ENCODE peak calls at places on chromosomes 7 and 10, in six cellular contexts. V, A, S, B, T and X are unnamed samples.

GRCh38 chr10:110861930-110862677 is 9.6 kb upstream of the PDCD4 start:
- DNase-seq in V (peak), A (no peak), S (no peak), B (no peak), T (no peak), X (no peak)

GRCh38 chr10:98150544-98150943 is 16.1 kb downstream of the R3HCC1L start:
- DNase-seq in V (peak), A (no peak), S (no peak), B (no peak), T (no peak), X (peak)

GRCh38 chr7:139669106-139670061 is 108.4 kb downstream of the HIPK2 start:
- DNase-seq in V (peak), A (no peak), S (no peak), B (no peak), T (no peak), X (no peak)

GRCh38 chr10:31602541-31603244 is 283.7 kb downstream of the ZEB1 start:
- DNase-seq in V (peak), A (peak), S (peak), B (peak), T (no peak), X (peak)

GRCh38 chr7:157312941-157313340 is 23.9 kb upstream of the DNAJB6 start:
- DNase-seq in V (no peak), A (no peak), S (no peak), B (no peak), T (no peak), X (no peak)

GRCh38 chr7:158973440-158973839 is 117.1 kb downstream of the DYNC2I1 start:
- DNase-seq in V (peak), A (peak), S (peak), B (no peak), T (peak), X (no peak)

GRCh38 chr10:95290446-95290800 is 380 bp downstream of the PDLIM1 start:
- DNase-seq in V (no peak), A (no peak), S (no peak), B (no peak), T (no peak), X (no peak)

GRCh38 chr7:23700058-23700457 is 10.0 kb upstream of the STK31 start:
- DNase-seq in V (no peak), A (no peak), S (no peak), B (no peak), T (no peak), X (no peak)

GRCh38 chr7:75892634-75893272 is 13.9 kb downstream of the RHBDD2 start:
- DNase-seq in V (peak), A (no peak), S (no peak), B (no peak), T (no peak), X (peak)

GRCh38 chr7:69757990-69758430 is 159.7 kb downstream of the AUTS2 start:
- DNase-seq in V (peak), A (peak), S (no peak), B (no peak), T (no peak), X (no peak)

GRCh38 chr10:70508912-70509366 is 30.4 kb downstream of the PALD1 start:
- DNase-seq in V (peak), A (peak), S (peak), B (no peak), T (no peak), X (peak)

GRCh38 chr7:18430810-18431209 is 64.7 kb upstream of the HDAC9 start:
- DNase-seq in V (no peak), A (no peak), S (no peak), B (no peak), T (no peak), X (no peak)

GRCh38 chr7:122306320-122307227 is 2.0 kb upstream of the FEZF1 start:
- DNase-seq in V (no peak), A (peak), S (peak), B (peak), T (no peak), X (no peak)

GRCh38 chr10:79100761-79101160 is 32.0 kb downstream of the ZMIZ1 start:
- DNase-seq in V (no peak), A (no peak), S (no peak), B (no peak), T (no peak), X (no peak)

GRCh38 chr10:114596793-114597192 is 61.3 kb downstream of the ABLIM1 start:
- DNase-seq in V (no peak), A (no peak), S (no peak), B (no peak), T (no peak), X (no peak)

GRCh38 chr7:85021090-85021704 is 165.7 kb downstream of the SEMA3D start:
- DNase-seq in V (peak), A (no peak), S (no peak), B (no peak), T (no peak), X (peak)

GRCh38 chr10:32687116-32687515 is 241.2 kb downstream of the CCDC7 start:
- DNase-seq in V (no peak), A (no peak), S (no peak), B (no peak), T (no peak), X (peak)

GRCh38 chr7:12244129-12244528 is 33.0 kb downstream of the TMEM106B start:
- DNase-seq in V (peak), A (peak), S (peak), B (peak), T (peak), X (peak)

GRCh38 chr10:72952189-72952900 is 2.3 kb downstream of the PLA2G12B start:
- DNase-seq in V (no peak), A (peak), S (no peak), B (no peak), T (no peak), X (no peak)

GRCh38 chr7:155804897-155805825 is 7.1 kb downstream of the SHH start:
- DNase-seq in V (peak), A (peak), S (peak), B (peak), T (no peak), X (peak)

GRCh38 chr7:143265017-143265693 is 1.9 kb downstream of the GSTK1 start:
- DNase-seq in V (no peak), A (no peak), S (no peak), B (no peak), T (no peak), X (no peak)

GRCh38 chr10:125734148-125734547 is 14.6 kb downstream of the EDRF1 start:
- DNase-seq in V (no peak), A (no peak), S (no peak), B (no peak), T (no peak), X (no peak)

GRCh38 chr7:41817386-41817785 is 114.5 kb upstream of the INHBA start:
- DNase-seq in V (peak), A (no peak), S (no peak), B (no peak), T (no peak), X (peak)

GRCh38 chr10:24851595-24851994 is 100.8 kb downstream of the PRTFDC1 start:
- DNase-seq in V (no peak), A (no peak), S (no peak), B (no peak), T (no peak), X (peak)

GRCh38 chr10:122490268-122490667 is 28.9 kb downstream of the HTRA1 start:
- DNase-seq in V (no peak), A (no peak), S (no peak), B (no peak), T (no peak), X (peak)

GRCh38 chr10:45490277-45490676 is 116.3 kb downstream of the ALOX5 start:
- DNase-seq in V (no peak), A (no peak), S (no peak), B (no peak), T (no peak), X (no peak)

GRCh38 chr10:1159131-1160061 is 103.2 kb downstream of the WDR37 start:
- DNase-seq in V (no peak), A (no peak), S (no peak), B (no peak), T (no peak), X (peak)

GRCh38 chr10:113094114-113094486 is 144.1 kb downstream of the TCF7L2 start:
- DNase-seq in V (peak), A (no peak), S (no peak), B (no peak), T (no peak), X (peak)

GRCh38 chr7:126361183-126361582 is 891.6 kb downstream of the GRM8 start:
- DNase-seq in V (no peak), A (no peak), S (no peak), B (no peak), T (no peak), X (no peak)

GRCh38 chr10:88849224-88849623 is 2.4 kb downstream of the ANKRD22 start:
- DNase-seq in V (peak), A (no peak), S (no peak), B (no peak), T (no peak), X (peak)

GRCh38 chr10:47370015-47370767 is 13.9 kb downstream of the ZNF488 start:
- DNase-seq in V (no peak), A (no peak), S (peak), B (no peak), T (no peak), X (no peak)

GRCh38 chr10:132696728-132697567 is 89.0 kb downstream of the NKX6-2 start:
- DNase-seq in V (no peak), A (no peak), S (peak), B (no peak), T (no peak), X (no peak)

GRCh38 chr10:91046891-91047290 is 126.0 kb upstream of the ANKRD1 start:
- DNase-seq in V (peak), A (no peak), S (no peak), B (no peak), T (no peak), X (no peak)

GRCh38 chr7:39238209-39238869 is 260.6 kb downstream of the POU6F2 start:
- DNase-seq in V (no peak), A (no peak), S (no peak), B (no peak), T (no peak), X (no peak)

GRCh38 chr7:24709585-24710360 is 47.5 kb downstream of the GSDME start:
- DNase-seq in V (no peak), A (no peak), S (no peak), B (no peak), T (no peak), X (no peak)

GRCh38 chr7:91351374-91351773 is 87.1 kb downstream of the FZD1 start:
- DNase-seq in V (peak), A (no peak), S (no peak), B (no peak), T (no peak), X (peak)

GRCh38 chr7:80150621-80151273 is 16.1 kb downstream of the GNAI1 start:
- DNase-seq in V (peak), A (peak), S (no peak), B (no peak), T (no peak), X (peak)

GRCh38 chr7:80151274-80151665 is 16.6 kb downstream of the GNAI1 start:
- DNase-seq in V (peak), A (no peak), S (no peak), B (no peak), T (no peak), X (peak)

GRCh38 chr7:80154656-80155325 is 20.2 kb downstream of the GNAI1 start:
- DNase-seq in V (peak), A (no peak), S (no peak), B (no peak), T (no peak), X (peak)

GRCh38 chr7:80155374-80155773 is 20.7 kb downstream of the GNAI1 start:
- DNase-seq in V (no peak), A (no peak), S (no peak), B (no peak), T (no peak), X (no peak)

DNA sequence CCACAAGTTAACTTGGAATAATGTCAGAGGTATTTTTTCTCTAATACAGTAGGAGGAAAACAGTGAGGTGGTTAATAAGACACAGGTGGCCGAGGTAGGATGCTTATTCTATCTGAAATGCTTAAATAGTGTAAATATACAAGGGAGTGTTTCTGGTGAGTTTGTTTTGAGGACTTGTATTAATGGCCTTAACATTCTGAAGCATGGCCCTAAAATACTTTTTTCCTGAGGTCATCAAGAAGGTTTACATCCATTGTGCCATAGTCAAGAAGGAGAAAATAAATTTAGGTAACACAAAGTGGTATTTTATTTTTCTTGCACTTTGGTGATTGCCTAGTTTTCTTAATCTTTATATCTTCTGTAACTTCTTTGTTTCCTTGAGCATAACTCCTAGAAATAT is 18.8 kb downstream of the GNAI1 start:
- DNase-seq in V (no peak), A (peak), S (no peak), B (no peak), T (no peak), X (peak)
- H2AK5ac ChIP-seq in V (no peak), A (no peak), S (no peak), B (no peak), T (no peak), X (no peak)

GRCh38 chr7:73840715-73841379 is 1.5 kb downstream of the METTL27 start:
- DNase-seq in V (no peak), A (no peak), S (no peak), B (no peak), T (no peak), X (no peak)
- H2AK5ac ChIP-seq in V (peak), A (no peak), S (no peak), B (peak), T (no peak), X (peak)

GRCh38 chr10:77230194-77230593 is 407.4 kb downstream of the KCNMA1 start:
- DNase-seq in V (peak), A (no peak), S (no peak), B (no peak), T (no peak), X (peak)

GRCh38 chr10:77233466-77233865 is 404.1 kb downstream of the KCNMA1 start:
- DNase-seq in V (no peak), A (peak), S (no peak), B (no peak), T (no peak), X (no peak)

GRCh38 chr10:77229704-77230103 is 407.9 kb downstream of the KCNMA1 start:
- DNase-seq in V (no peak), A (no peak), S (no peak), B (no peak), T (no peak), X (peak)

GRCh38 chr10:77231375-77231774 is 406.2 kb downstream of the KCNMA1 start:
- DNase-seq in V (no peak), A (no peak), S (no peak), B (no peak), T (no peak), X (no peak)

GRCh38 chr10:77231884-77232283 is 405.7 kb downstream of the KCNMA1 start:
- DNase-seq in V (no peak), A (no peak), S (no peak), B (no peak), T (no peak), X (no peak)
- H2AK5ac ChIP-seq in V (no peak), A (no peak), S (no peak), B (no peak), T (no peak), X (no peak)

DNA sequence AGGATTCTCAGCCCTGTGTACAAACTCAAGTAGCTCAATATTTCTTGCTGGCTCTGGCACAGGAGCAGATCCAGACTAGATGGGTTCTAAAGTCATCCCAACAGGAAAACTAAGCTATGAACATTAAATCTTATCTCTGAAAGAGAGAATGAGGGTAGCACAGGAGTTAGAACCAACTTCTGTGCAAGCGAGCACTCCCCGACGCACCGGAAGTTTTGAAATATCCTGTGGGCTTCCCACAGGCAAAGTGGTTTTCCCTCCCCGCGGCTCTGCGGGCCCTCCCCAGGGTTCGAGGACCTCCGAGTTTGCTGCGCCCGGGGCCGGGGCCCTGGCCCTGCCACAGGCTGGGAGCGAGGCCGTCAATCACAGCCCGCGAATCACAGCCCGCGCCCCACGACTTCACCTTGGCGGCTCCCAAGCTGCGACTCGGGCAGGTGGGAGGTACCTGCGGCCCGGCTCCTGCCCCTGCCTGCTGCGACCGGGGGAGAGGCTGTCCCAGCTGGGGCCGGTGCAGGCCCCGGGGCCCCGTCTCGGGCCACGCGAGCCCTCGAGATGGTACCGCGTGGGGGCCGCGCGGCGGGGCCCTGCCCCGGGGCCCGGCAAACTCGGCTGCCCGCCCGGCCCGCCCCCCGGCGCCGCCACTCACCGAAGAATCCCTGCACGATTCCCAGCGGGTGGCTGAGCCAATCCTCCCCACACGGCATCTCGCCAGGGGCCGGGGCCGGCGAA is 598 bp downstream of the MCMBP start:
- DNase-seq in V (peak), A (peak), S (peak), B (peak), T (no peak), X (peak)
- H2AK5ac ChIP-seq in V (no peak), A (no peak), S (no peak), B (peak), T (no peak), X (no peak)

GRCh38 chr10:96395931-96396877 is 37.4 kb upstream of the OPALIN start:
- DNase-seq in V (peak), A (peak), S (peak), B (peak), T (peak), X (peak)
- H2AK5ac ChIP-seq in V (no peak), A (no peak), S (no peak), B (no peak), T (no peak), X (no peak)

GRCh38 chr10:17007836-17008235 is 121.8 kb downstream of the CUBN start:
- DNase-seq in V (peak), A (no peak), S (no peak), B (no peak), T (no peak), X (no peak)

GRCh38 chr10:17007381-17007780 is 122.2 kb downstream of the CUBN start:
- DNase-seq in V (peak), A (no peak), S (no peak), B (no peak), T (no peak), X (no peak)

GRCh38 chr10:17009228-17009700 is 120.3 kb downstream of the CUBN start:
- DNase-seq in V (peak), A (no peak), S (no peak), B (no peak), T (no peak), X (peak)

GRCh38 chr10:17013131-17013530 is 116.5 kb downstream of the CUBN start:
- DNase-seq in V (no peak), A (no peak), S (no peak), B (no peak), T (no peak), X (no peak)

GRCh38 chr10:17010363-17011145 is 119.1 kb downstream of the CUBN start:
- DNase-seq in V (peak), A (no peak), S (no peak), B (no peak), T (no peak), X (no peak)
- H2AK5ac ChIP-seq in V (no peak), A (peak), S (no peak), B (no peak), T (no peak), X (peak)

DNA sequence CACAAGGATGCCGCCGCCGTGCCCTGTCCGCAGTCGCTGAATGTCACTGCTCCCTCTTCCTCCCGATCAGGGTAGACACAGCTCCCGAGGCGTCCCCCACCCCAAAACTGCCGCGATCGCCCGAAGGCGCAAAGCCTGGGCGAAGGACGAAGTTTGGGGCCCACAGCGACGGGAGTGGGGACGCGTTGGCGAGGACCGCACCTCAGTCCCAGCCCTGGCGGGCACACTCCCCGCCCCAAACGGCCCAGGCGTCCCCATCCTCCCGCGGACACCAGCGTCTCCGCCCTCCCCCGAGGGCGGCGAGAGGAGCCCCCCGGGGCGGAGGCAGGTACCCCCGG is 1.4 kb upstream of the KAT6B start:
- DNase-seq in V (peak), A (no peak), S (peak), B (peak), T (no peak), X (no peak)
- H2AK5ac ChIP-seq in V (no peak), A (peak), S (no peak), B (peak), T (no peak), X (peak)